ENCODE peak calls at places on chromosome 21, in nine cellular contexts. One of them, this sample, is unnamed.
A peak's percentile ranks its signal among the peaks of the same experiment; 100 is the strongest.

GRCh38 chr21:43697758-43698643 is 20.9 kb upstream of the PDXK start:
- DNase-seq in EH: no peak
- DNase-seq in CD8-positive, alpha-beta T cell: no peak
- DNase-seq in WTC11: no peak
- DNase-seq in activated CD8-positive, alpha-beta T cell treated with anti-CD3 and anti-CD28 coated beads, Interleukin-2, amount 10 ng/mL, durations not matched to agents 7 days and 5 days: no peak
- DNase-seq in CD14-positive monocyte: no peak
- DNase-seq in activated naive CD8-positive, alpha-beta T cell treated with anti-CD3 and anti-CD28 coated beads for 36 hours: no peak
- DNase-seq in iPS DF 19.7: no peak
- DNase-seq in HT1080: no peak
- DNase-seq in this sample: no peak

GRCh38 chr21:35511298-35512162 is 462.4 kb upstream of the RUNX1 start:
- DNase-seq in EH: peak; percentile 73
- DNase-seq in CD8-positive, alpha-beta T cell: no peak
- DNase-seq in WTC11: no peak
- DNase-seq in activated CD8-positive, alpha-beta T cell treated with anti-CD3 and anti-CD28 coated beads, Interleukin-2, amount 10 ng/mL, durations not matched to agents 7 days and 5 days: no peak
- DNase-seq in CD14-positive monocyte: no peak
- DNase-seq in activated naive CD8-positive, alpha-beta T cell treated with anti-CD3 and anti-CD28 coated beads for 36 hours: no peak
- DNase-seq in iPS DF 19.7: no peak
- DNase-seq in HT1080: peak; percentile 76
- DNase-seq in this sample: no peak

GRCh38 chr21:31447477-31447876 is 103.4 kb upstream of the TIAM1 start:
- DNase-seq in EH: no peak
- DNase-seq in CD8-positive, alpha-beta T cell: no peak
- DNase-seq in WTC11: no peak
- DNase-seq in activated CD8-positive, alpha-beta T cell treated with anti-CD3 and anti-CD28 coated beads, Interleukin-2, amount 10 ng/mL, durations not matched to agents 7 days and 5 days: no peak
- DNase-seq in CD14-positive monocyte: no peak
- DNase-seq in activated naive CD8-positive, alpha-beta T cell treated with anti-CD3 and anti-CD28 coated beads for 36 hours: no peak
- DNase-seq in iPS DF 19.7: no peak
- DNase-seq in HT1080: no peak
- DNase-seq in this sample: no peak

GRCh38 chr21:43269461-43269860 is 100.7 kb downstream of the CRYAA start:
- DNase-seq in EH: no peak
- DNase-seq in CD8-positive, alpha-beta T cell: peak; percentile 15
- DNase-seq in WTC11: peak; percentile 58
- DNase-seq in activated CD8-positive, alpha-beta T cell treated with anti-CD3 and anti-CD28 coated beads, Interleukin-2, amount 10 ng/mL, durations not matched to agents 7 days and 5 days: peak; percentile 51
- DNase-seq in CD14-positive monocyte: no peak
- DNase-seq in activated naive CD8-positive, alpha-beta T cell treated with anti-CD3 and anti-CD28 coated beads for 36 hours: peak; percentile 42
- DNase-seq in iPS DF 19.7: no peak
- DNase-seq in HT1080: no peak
- DNase-seq in this sample: peak; percentile 20

GRCh38 chr21:38282921-38283320 is 26.1 kb downstream of the KCNJ15 start:
- DNase-seq in EH: no peak
- DNase-seq in CD8-positive, alpha-beta T cell: no peak
- DNase-seq in WTC11: no peak
- DNase-seq in activated CD8-positive, alpha-beta T cell treated with anti-CD3 and anti-CD28 coated beads, Interleukin-2, amount 10 ng/mL, durations not matched to agents 7 days and 5 days: no peak
- DNase-seq in CD14-positive monocyte: no peak
- DNase-seq in activated naive CD8-positive, alpha-beta T cell treated with anti-CD3 and anti-CD28 coated beads for 36 hours: no peak
- DNase-seq in iPS DF 19.7: no peak
- DNase-seq in HT1080: no peak
- DNase-seq in this sample: no peak

GRCh38 chr21:33395866-33396265 is 7.3 kb upstream of the IFNGR2 start:
- DNase-seq in EH: peak; percentile 46
- DNase-seq in CD8-positive, alpha-beta T cell: no peak
- DNase-seq in WTC11: no peak
- DNase-seq in activated CD8-positive, alpha-beta T cell treated with anti-CD3 and anti-CD28 coated beads, Interleukin-2, amount 10 ng/mL, durations not matched to agents 7 days and 5 days: no peak
- DNase-seq in CD14-positive monocyte: no peak
- DNase-seq in activated naive CD8-positive, alpha-beta T cell treated with anti-CD3 and anti-CD28 coated beads for 36 hours: no peak
- DNase-seq in iPS DF 19.7: no peak
- DNase-seq in HT1080: peak; percentile 63
- DNase-seq in this sample: no peak

GRCh38 chr21:38095220-38095619 is 161.6 kb upstream of the KCNJ15 start:
- DNase-seq in EH: peak; percentile 4
- DNase-seq in CD8-positive, alpha-beta T cell: no peak
- DNase-seq in WTC11: no peak
- DNase-seq in activated CD8-positive, alpha-beta T cell treated with anti-CD3 and anti-CD28 coated beads, Interleukin-2, amount 10 ng/mL, durations not matched to agents 7 days and 5 days: no peak
- DNase-seq in CD14-positive monocyte: no peak
- DNase-seq in activated naive CD8-positive, alpha-beta T cell treated with anti-CD3 and anti-CD28 coated beads for 36 hours: no peak
- DNase-seq in iPS DF 19.7: no peak
- DNase-seq in HT1080: no peak
- DNase-seq in this sample: no peak

GRCh38 chr21:41361786-41362604 is at the start of gene MX2:
- DNase-seq in EH: peak; percentile 89
- DNase-seq in CD8-positive, alpha-beta T cell: peak; percentile 60
- DNase-seq in WTC11: no peak
- DNase-seq in activated CD8-positive, alpha-beta T cell treated with anti-CD3 and anti-CD28 coated beads, Interleukin-2, amount 10 ng/mL, durations not matched to agents 7 days and 5 days: peak; percentile 91
- DNase-seq in CD14-positive monocyte: peak; percentile 89
- DNase-seq in activated naive CD8-positive, alpha-beta T cell treated with anti-CD3 and anti-CD28 coated beads for 36 hours: peak; percentile 76
- DNase-seq in iPS DF 19.7: no peak
- DNase-seq in HT1080: peak; percentile 66
- DNase-seq in this sample: no peak

GRCh38 chr21:44867999-44868700 is 5.3 kb downstream of the PTTG1IP start:
- DNase-seq in EH: no peak
- DNase-seq in CD8-positive, alpha-beta T cell: no peak
- DNase-seq in WTC11: no peak
- DNase-seq in activated CD8-positive, alpha-beta T cell treated with anti-CD3 and anti-CD28 coated beads, Interleukin-2, amount 10 ng/mL, durations not matched to agents 7 days and 5 days: peak; percentile 74
- DNase-seq in CD14-positive monocyte: no peak
- DNase-seq in activated naive CD8-positive, alpha-beta T cell treated with anti-CD3 and anti-CD28 coated beads for 36 hours: peak; percentile 53
- DNase-seq in iPS DF 19.7: no peak
- DNase-seq in HT1080: peak; percentile 13
- DNase-seq in this sample: no peak